ENCODE peak calls at places on chromosomes 16 and 17, in four cellular contexts. Q is brain microvascular endothelial cell, I is H9, O is PC-3. J is an unnamed sample.

GRCh38 chr17:74446551-74447500 is 14.9 kb downstream of the GPRC5C start:
- DNase-seq in Q (no peak), I (no peak), O (no peak), J (no peak)

GRCh38 chr17:79742951-79743476 is 12.3 kb downstream of the ENPP7 start:
- DNase-seq in Q (no peak), I (no peak), O (no peak), J (no peak)

GRCh38 chr17:59829217-59830006 is 63.3 kb downstream of the TUBD1 start:
- DNase-seq in Q (peak), I (no peak), O (peak), J (peak)

GRCh38 chr16:72639494-72639893 is 408.4 kb downstream of the ZFHX3 start:
- DNase-seq in Q (no peak), I (no peak), O (no peak), J (no peak)

GRCh38 chr17:9308069-9308468 is 267.6 kb downstream of the STX8 start:
- DNase-seq in Q (no peak), I (peak), O (peak), J (no peak)

GRCh38 chr16:4214215-4214621 is 27.7 kb downstream of the SRL start:
- DNase-seq in Q (peak), I (no peak), O (peak), J (peak)

GRCh38 chr16:31202402-31203385 is at the start of gene PYCARD:
- DNase-seq in Q (no peak), I (peak), O (peak), J (peak)

GRCh38 chr16:4381935-4382794 is 10.5 kb downstream of the VASN start:
- DNase-seq in Q (no peak), I (no peak), O (no peak), J (no peak)

GRCh38 chr17:835263-835662 is 53.1 kb downstream of the MRM3 start:
- DNase-seq in Q (peak), I (peak), O (peak), J (no peak)

GRCh38 chr17:78305801-78306200 is 54.1 kb downstream of the SOCS3 start:
- DNase-seq in Q (no peak), I (no peak), O (no peak), J (no peak)

GRCh38 chr17:34199449-34199848 is 55.6 kb upstream of the CCL2 start:
- DNase-seq in Q (no peak), I (no peak), O (no peak), J (no peak)

GRCh38 chr16:1194665-1195392 is 30.2 kb downstream of the TPSG1 start:
- DNase-seq in Q (no peak), I (peak), O (no peak), J (peak)

GRCh38 chr17:59746849-59747445 is 39.5 kb downstream of the VMP1 start:
- DNase-seq in Q (no peak), I (no peak), O (peak), J (peak)

GRCh38 chr16:58421029-58421428 is 28.8 kb downstream of the GINS3 start:
- DNase-seq in Q (no peak), I (no peak), O (no peak), J (no peak)

GRCh38 chr16:27346818-27347217 is 33.0 kb downstream of the IL4R start:
- DNase-seq in Q (no peak), I (no peak), O (no peak), J (no peak)

GRCh38 chr17:16521070-16521727 is 29.2 kb upstream of the LRRC75A start:
- DNase-seq in Q (peak), I (peak), O (peak), J (peak)

GRCh38 chr16:71895679-71896385 is 501 bp downstream of the IST1 start:
- DNase-seq in Q (peak), I (no peak), O (peak), J (peak)

GRCh38 chr17:83144421-83145357 is 65.3 kb downstream of the METRNL start:
- DNase-seq in Q (no peak), I (no peak), O (no peak), J (no peak)

GRCh38 chr16:84367750-84368320 is 503 bp upstream of the ATP2C2 start:
- DNase-seq in Q (no peak), I (no peak), O (no peak), J (no peak)

GRCh38 chr16:529012-529575 is 1.6 kb downstream of the CAPN15 start:
- DNase-seq in Q (no peak), I (no peak), O (no peak), J (no peak)

GRCh38 chr16:4917117-4917516 is 19.8 kb downstream of the PPL start:
- DNase-seq in Q (peak), I (no peak), O (peak), J (no peak)

GRCh38 chr17:49521088-49521450 is 26.0 kb downstream of the NGFR start:
- DNase-seq in Q (no peak), I (peak), O (no peak), J (no peak)

GRCh38 chr17:48125829-48126612 is 18.5 kb downstream of the SNX11 start:
- DNase-seq in Q (no peak), I (no peak), O (no peak), J (no peak)

GRCh38 chr16:59385953-59386352 is 651.8 kb upstream of the GOT2 start:
- DNase-seq in Q (peak), I (no peak), O (peak), J (no peak)

GRCh38 chr17:59761385-59762021 is 54.0 kb downstream of the VMP1 start:
- DNase-seq in Q (peak), I (no peak), O (no peak), J (no peak)

GRCh38 chr17:56983380-56983779 is 5.4 kb downstream of the SCPEP1 start:
- DNase-seq in Q (no peak), I (no peak), O (no peak), J (no peak)

GRCh38 chr17:80460286-80460881 is 16.0 kb downstream of the NPTX1 start:
- DNase-seq in Q (no peak), I (no peak), O (no peak), J (no peak)

GRCh38 chr16:89257757-89258465 is 40.4 kb downstream of the ZNF778 start:
- DNase-seq in Q (no peak), I (no peak), O (peak), J (no peak)

GRCh38 chr16:69179255-69180010 is 7.5 kb upstream of the SNTB2 start:
- DNase-seq in Q (no peak), I (no peak), O (peak), J (peak)

GRCh38 chr16:11546522-11547485 is 39.9 kb downstream of the LITAF start:
- DNase-seq in Q (no peak), I (no peak), O (peak), J (no peak)

GRCh38 chr17:16428098-16428882 is 12.9 kb downstream of the TRPV2 start:
- DNase-seq in Q (no peak), I (peak), O (peak), J (no peak)

GRCh38 chr16:1158456-1159324 is 5.8 kb downstream of the CACNA1H start:
- DNase-seq in Q (no peak), I (no peak), O (no peak), J (no peak)

GRCh38 chr16:8716052-8716451 is 41.6 kb downstream of the ABAT start:
- DNase-seq in Q (no peak), I (no peak), O (no peak), J (no peak)

GRCh38 chr17:601462-602303 is 113.0 kb downstream of the VPS53 start:
- DNase-seq in Q (no peak), I (no peak), O (no peak), J (no peak)

GRCh38 chr17:67440311-67441051 is 63.4 kb downstream of the PITPNC1 start:
- DNase-seq in Q (no peak), I (no peak), O (no peak), J (no peak)

DNA sequence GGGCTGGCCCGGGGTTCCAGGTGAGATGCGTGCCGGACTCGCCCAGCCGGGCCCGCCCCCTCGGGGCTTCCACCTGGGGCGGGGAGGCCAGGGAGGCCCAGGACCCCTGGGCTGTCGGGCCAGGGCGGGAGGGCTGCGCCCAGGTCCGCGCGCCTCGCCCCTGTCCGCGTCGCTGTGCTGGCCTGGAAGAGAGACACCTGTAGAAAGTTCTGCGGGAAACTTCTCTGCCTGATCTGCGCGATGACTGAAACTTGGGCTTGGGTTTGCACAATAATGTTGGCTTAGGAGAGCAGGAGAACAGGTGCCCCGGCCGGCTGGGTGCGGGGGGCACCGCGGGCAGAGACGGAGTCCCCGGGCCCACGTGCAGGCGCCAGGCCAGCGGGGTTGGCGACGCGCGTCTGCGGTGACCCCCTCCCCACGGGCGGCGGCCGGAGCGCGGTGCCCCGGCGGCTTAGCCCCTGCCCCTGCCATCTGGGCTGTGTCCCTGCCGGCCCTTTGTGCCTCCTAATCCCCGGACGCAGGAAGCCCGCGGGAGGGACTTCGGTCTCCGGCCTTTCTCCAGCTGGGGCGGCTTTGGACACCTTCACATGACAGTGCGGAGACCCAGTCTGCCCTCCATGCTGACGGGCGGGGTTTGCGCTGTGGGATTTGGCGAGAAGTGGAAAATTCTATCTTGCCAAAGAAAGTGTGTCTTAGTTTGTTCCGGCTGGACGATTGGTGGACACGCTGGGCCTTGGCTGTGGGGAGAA is 483 bp downstream of the LLGL2 start:
- DNase-seq in Q (no peak), I (peak), O (peak), J (no peak)
- H3K27ac ChIP-seq in Q (no peak), I (no peak), O (no peak), J (peak)

DNA sequence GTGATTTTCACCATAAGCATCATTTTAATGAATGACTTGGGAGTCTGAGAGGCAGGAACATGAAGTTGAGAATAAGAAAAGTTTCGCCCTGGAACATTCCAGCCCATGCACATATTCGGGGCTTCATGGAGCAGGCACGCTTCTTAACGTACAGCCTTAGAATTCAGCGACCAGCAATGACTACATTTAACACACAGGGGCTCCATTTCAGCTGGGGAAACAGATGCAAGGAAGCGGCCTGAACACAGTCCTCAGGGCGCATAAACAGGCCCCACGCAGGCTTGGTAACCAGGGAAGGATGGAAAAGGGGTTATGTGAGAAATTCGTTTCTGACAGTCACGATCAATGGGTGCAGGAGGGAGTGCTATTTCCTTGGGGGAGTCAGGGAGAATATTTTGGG is 357.4 kb downstream of the SLC39A11 start:
- DNase-seq in Q (no peak), I (no peak), O (no peak), J (no peak)
- TF ChIP-seq CTCF in Q (no peak), I (no peak), O (no peak), J (no peak)

GRCh38 chr17:12964840-12965239 is 53.0 kb downstream of the ELAC2 start:
- DNase-seq in Q (no peak), I (no peak), O (no peak), J (no peak)
- H3K27ac ChIP-seq in Q (no peak), I (no peak), O (no peak), J (no peak)

GRCh38 chr16:49281843-49282642 is 405 bp upstream of the CBLN1 start:
- DNase-seq in Q (peak), I (peak), O (peak), J (peak)
- TF ChIP-seq CTCF in Q (no peak), I (peak), O (no peak), J (peak)